ENCODE peak calls at places on chromosome 4, in five cellular contexts. N is HCEC 1CT, U is prostate gland, T is neuronal stem cell, S is WTC11. A is an unnamed sample.

GRCh38 chr4:149999485-150000074 is 78.7 kb upstream of the DCLK2 start:
- DNase-seq in T (peak), N (peak), S (no peak), U (no peak), A (peak)

GRCh38 chr4:153346563-153346962 is 2.1 kb downstream of the MND1 start:
- DNase-seq in T (peak), S (no peak), N (no peak), U (no peak), A (no peak)

GRCh38 chr4:151403656-151404055 is 5.3 kb upstream of the FHIP1A start:
- DNase-seq in T (no peak), S (no peak), U (no peak), N (no peak), A (no peak)

GRCh38 chr4:159097785-159098184 is 5.1 kb upstream of the RAPGEF2 start:
- DNase-seq in N (no peak), T (no peak), U (no peak), S (no peak), A (no peak)

GRCh38 chr4:140252144-140252741 is 98.3 kb upstream of the MAML3 start:
- DNase-seq in N (no peak), S (peak), U (peak), T (no peak), A (peak)

GRCh38 chr4:4990857-4991540 is 28.3 kb downstream of the CYTL1 start:
- DNase-seq in T (no peak), U (no peak), S (no peak), N (peak), A (peak)

GRCh38 chr4:88630756-88631155 is 38.5 kb downstream of the HERC3 start:
- DNase-seq in S (no peak), T (no peak), U (no peak), N (peak), A (no peak)

GRCh38 chr4:55634417-55635128 is 1.5 kb downstream of the NMU start:
- DNase-seq in U (no peak), S (no peak), T (no peak), N (no peak), A (no peak)

GRCh38 chr4:7971881-7972500 is 32.3 kb upstream of the AFAP1 start:
- DNase-seq in S (no peak), T (no peak), N (no peak), U (no peak), A (no peak)

GRCh38 chr4:44725166-44725565 is 1.2 kb downstream of the GNPDA2 start:
- DNase-seq in T (no peak), N (no peak), S (no peak), U (no peak), A (no peak)

GRCh38 chr4:71609159-71609558 is 174.7 kb downstream of the GC start:
- DNase-seq in U (no peak), S (no peak), N (peak), T (no peak), A (no peak)

GRCh38 chr4:80188801-80189458 is 8.4 kb upstream of the PRDM8 start:
- DNase-seq in S (no peak), U (no peak), T (no peak), N (no peak), A (no peak)

GRCh38 chr4:3368334-3368733 is 73.4 kb upstream of the HGFAC start:
- DNase-seq in T (no peak), S (no peak), U (no peak), N (no peak), A (no peak)

GRCh38 chr4:104393649-104394048 is 101.0 kb downstream of the CXXC4 start:
- DNase-seq in U (no peak), N (no peak), T (no peak), S (no peak), A (no peak)

GRCh38 chr4:110623710-110624015 is 786 bp upstream of the PITX2 start:
- DNase-seq in T (no peak), S (no peak), U (no peak), N (no peak), A (no peak)

GRCh38 chr4:163092093-163092492 is 74.6 kb downstream of the NAF1 start:
- DNase-seq in S (no peak), N (no peak), U (no peak), T (no peak), A (no peak)